ENCODE peak calls at places on chromosome 19, in seven cellular contexts. B is caudate nucleus, O is vagina, Z is left ventricle myocardium inferior, L is Peyer's patch, Q is mammary epithelial cell, I is GM23248. H is an unnamed sample.

GRCh38 chr19:4695224-4695731 is 25.1 kb upstream of the MYDGF start:
- DNase-seq in O (no peak), L (no peak), I (no peak), B (no peak), Z (peak; percentile 45), Q (no peak), H (no peak)

GRCh38 chr19:1384478-1385110 is 887 bp downstream of the NDUFS7 start:
- DNase-seq in B (no peak), L (no peak), I (peak; percentile 33), Z (no peak), O (no peak), Q (no peak), H (no peak)

GRCh38 chr19:39413269-39413902 is 917 bp downstream of the PLEKHG2 start:
- DNase-seq in O (no peak), Q (no peak), B (no peak), I (peak; percentile 75), Z (peak; percentile 83), L (peak; percentile 70), H (peak; percentile 33)

GRCh38 chr19:27657271-27658051 is 1555.5 kb downstream of the UQCRFS1 start:
- DNase-seq in Q (peak; percentile 12), Z (no peak), B (no peak), I (no peak), O (peak; percentile 34), L (no peak), H (no peak)

GRCh38 chr19:52492991-52493470 is 34.4 kb upstream of the ZNF808 start:
- DNase-seq in Z (peak; percentile 15), L (no peak), O (no peak), B (no peak), I (no peak), Q (no peak), H (no peak)

GRCh38 chr19:28980236-28980868 is 232.6 kb downstream of the UQCRFS1 start:
- DNase-seq in Z (no peak), L (no peak), B (no peak), I (peak; percentile 68), O (no peak), Q (no peak), H (no peak)

GRCh38 chr19:4570423-4570822 is 10.9 kb upstream of the SEMA6B start:
- DNase-seq in Z (no peak), B (no peak), O (no peak), Q (no peak), I (no peak), L (no peak), H (no peak)

GRCh38 chr19:55284405-55285058 is 735 bp downstream of the BRSK1 start:
- DNase-seq in L (no peak), Q (no peak), O (no peak), Z (no peak), B (no peak), I (no peak), H (no peak)

GRCh38 chr19:32464279-32464678 is 58.7 kb downstream of the DPY19L3 start:
- DNase-seq in Z (no peak), I (peak; percentile 24), B (no peak), L (no peak), O (no peak), Q (peak; percentile 4), H (peak; percentile 39)

GRCh38 chr19:49064768-49065611 is at the start of gene NTF4:
- DNase-seq in L (no peak), B (no peak), Q (peak; percentile 51), Z (no peak), O (no peak), I (peak; percentile 50), H (no peak)

GRCh38 chr19:56094449-56094848 is 26.6 kb downstream of the ZNF787 start:
- DNase-seq in I (no peak), O (no peak), Q (no peak), B (no peak), Z (no peak), L (no peak), H (no peak)

GRCh38 chr19:34246340-34246739 is 8.0 kb upstream of the GARRE1 start:
- DNase-seq in Z (no peak), O (no peak), Q (no peak), L (no peak), I (no peak), B (no peak), H (no peak)
- H3K27ac ChIP-seq in Z (no peak overlapping the region), O (no peak overlapping the region), Q (no peak overlapping the region), L (no peak overlapping the region), I (no peak overlapping the region), B (no peak overlapping the region), H (no peak overlapping the region)

DNA sequence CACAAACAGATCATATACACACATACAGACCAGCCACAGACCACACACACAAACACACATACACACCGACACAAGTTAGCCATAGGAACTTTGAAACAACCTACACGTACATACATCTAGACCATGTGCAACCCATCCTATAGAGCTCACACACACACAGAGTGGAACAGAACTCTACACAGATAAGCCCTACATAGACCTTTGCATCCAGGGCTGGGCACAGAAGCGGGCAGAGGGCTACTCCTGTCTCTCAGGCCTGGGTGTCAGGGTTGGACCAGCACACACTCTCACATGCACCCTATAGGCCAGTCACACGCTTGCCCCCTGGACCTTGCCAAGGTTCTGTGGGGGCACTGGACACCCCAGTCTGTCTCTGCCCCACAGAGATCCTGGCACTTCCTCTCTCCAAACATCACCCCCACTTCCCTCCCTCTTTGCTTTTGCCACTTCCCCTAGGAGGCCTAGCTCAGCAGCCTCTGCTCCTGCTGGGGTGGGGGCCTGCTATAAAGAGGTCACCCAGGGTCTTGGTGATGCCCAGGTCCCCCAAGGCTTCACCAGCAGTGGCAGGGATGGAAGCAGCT is 5.8 kb upstream of the JUNB start:
- DNase-seq in Q (no peak), L (peak; percentile 71), B (no peak), I (peak; percentile 17), O (no peak), Z (no peak), H (no peak)
- H3K27ac ChIP-seq in Q (peak overlapping the region; percentile 66), L (peak overlapping the region; percentile 100), B (peak overlapping the region; percentile 98), I (peak overlapping the region; percentile 73), O (peak overlapping the region; percentile 97), Z (peak overlapping the region; percentile 96), H (peak overlapping the region; percentile 100)

DNA sequence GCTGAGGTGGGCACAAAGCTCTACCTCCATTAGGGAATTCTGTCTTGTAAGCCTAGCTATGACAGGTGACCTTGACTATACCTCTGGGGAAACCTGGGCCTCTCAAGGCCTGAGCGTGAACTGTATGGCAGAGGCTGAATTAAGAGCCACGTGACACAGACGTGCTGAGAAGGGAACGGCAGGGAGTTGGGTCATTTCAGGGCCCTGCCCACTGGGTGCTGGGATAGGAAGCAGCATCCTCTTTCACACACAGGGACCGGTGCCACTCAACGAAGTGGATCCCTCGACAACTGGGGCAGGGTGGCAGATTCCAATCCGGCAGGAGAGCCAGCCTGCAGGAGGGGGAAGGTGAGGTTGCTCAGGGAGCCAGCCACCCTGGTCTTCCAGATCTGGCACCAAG is 9.2 kb downstream of the ASF1B start:
- DNase-seq in Q (no peak), I (no peak), O (no peak), L (no peak), Z (no peak), B (no peak), H (no peak)
- H3K27ac ChIP-seq in Q (no peak overlapping the region), I (no peak overlapping the region), O (no peak overlapping the region), L (no peak overlapping the region), Z (peak overlapping the region; percentile 88), B (no peak overlapping the region), H (no peak overlapping the region)

GRCh38 chr19:45154064-45154827 is 6.5 kb downstream of the NKPD1 start:
- DNase-seq in Z (no peak), Q (peak; percentile 45), O (no peak), L (no peak), I (peak; percentile 72), B (no peak), H (no peak)
- H3K27ac ChIP-seq in Z (peak overlapping the region; percentile 61), Q (no peak overlapping the region), O (no peak overlapping the region), L (no peak overlapping the region), I (no peak overlapping the region), B (no peak overlapping the region), H (no peak overlapping the region)

GRCh38 chr19:18650048-18650435 is 13.2 kb downstream of the KLHL26 start:
- DNase-seq in O (no peak), Q (no peak), Z (peak; percentile 58), I (peak; percentile 72), B (no peak), L (no peak), H (no peak)
- H3K27ac ChIP-seq in O (peak overlapping the region; percentile 86), Q (no peak overlapping the region), Z (peak overlapping the region; percentile 92), I (peak overlapping the region; percentile 87), B (peak overlapping the region; percentile 82), L (peak overlapping the region; percentile 55), H (no peak overlapping the region)

GRCh38 chr19:6730153-6730804 is 7.1 kb downstream of the GPR108 start:
- DNase-seq in I (peak; percentile 46), B (peak; percentile 53), Q (no peak), O (no peak), L (peak; percentile 94), Z (no peak), H (peak; percentile 29)
- H3K27ac ChIP-seq in I (no peak overlapping the region), B (no peak overlapping the region), Q (no peak overlapping the region), O (no peak overlapping the region), L (peak overlapping the region; percentile 63), Z (no peak overlapping the region), H (no peak overlapping the region)

GRCh38 chr19:14031719-14032480 is at the start of gene IL27RA:
- DNase-seq in L (peak; percentile 72), Z (peak; percentile 76), O (no peak), Q (peak; percentile 61), I (peak; percentile 68), B (peak; percentile 55), H (peak; percentile 67)
- H3K27ac ChIP-seq in L (peak within 1 kb of the TSS; percentile 96), Z (peak within 1 kb of the TSS; percentile 95), O (peak within 1 kb of the TSS; percentile 72), Q (peak within 1 kb of the TSS; percentile 32), I (no peak within 1 kb of the TSS), B (peak within 1 kb of the TSS; percentile 31), H (peak within 1 kb of the TSS; percentile 96)

GRCh38 chr19:10979950-10980349 is 19.1 kb downstream of the SMARCA4 start:
- DNase-seq in Q (no peak), O (no peak), B (no peak), Z (no peak), L (peak; percentile 34), I (peak; percentile 66), H (no peak)
- H3K27ac ChIP-seq in Q (no peak overlapping the region), O (no peak overlapping the region), B (no peak overlapping the region), Z (no peak overlapping the region), L (no peak overlapping the region), I (peak overlapping the region; percentile 28), H (no peak overlapping the region)

GRCh38 chr19:3407556-3408516 is 41.5 kb downstream of the NFIC start:
- DNase-seq in L (no peak), Q (no peak), O (no peak), Z (peak; percentile 65), I (peak; percentile 66), B (peak; percentile 43), H (no peak)
- H3K27ac ChIP-seq in L (peak overlapping the region; percentile 49), Q (no peak overlapping the region), O (peak overlapping the region; percentile 100), Z (peak overlapping the region; percentile 100), I (peak overlapping the region; percentile 74), B (peak overlapping the region; percentile 70), H (no peak overlapping the region)

H was measured in CD4-positive, CD25-positive, alpha-beta regulatory T cell.